ENCODE peak calls at places on chromosomes 11 and 22, in nine cellular contexts. D is SK-N-SH, L is brain microvascular endothelial cell, H is AG04450, V is transverse colon, A is psoas muscle, Z is dorsolateral prefrontal cortex, S is prostate gland, P is uterus. X is an unnamed sample. For H3K27me3, the result is how much of the 10 kb centered on the place peaks cover.

GRCh38 chr22:48459259-48459658 is 1368.4 kb downstream of the BRD1 start:
- DNase-seq in D (no peak), L (no peak), H (no peak), V (no peak), A (no peak), Z (no peak), S (no peak), P (no peak), X (no peak)

GRCh38 chr11:9752091-9752490 is 88.2 kb downstream of the SWAP70 start:
- DNase-seq in D (peak), L (no peak), H (no peak), V (no peak), A (no peak), Z (no peak), S (no peak), P (no peak), X (no peak)

GRCh38 chr11:111733655-111734088 is 32.5 kb downstream of the PPP2R1B start:
- DNase-seq in D (no peak), L (no peak), H (no peak), V (no peak), A (peak), Z (peak), S (no peak), P (peak), X (no peak)

GRCh38 chr11:78791254-78791653 is 216.6 kb upstream of the NARS2 start:
- DNase-seq in D (no peak), L (no peak), H (no peak), V (no peak), A (no peak), Z (no peak), S (no peak), P (no peak), X (no peak)

GRCh38 chr11:130474637-130475400 is 26.4 kb downstream of the ADAMTS15 start:
- DNase-seq in D (peak), L (no peak), H (no peak), V (no peak), A (no peak), Z (no peak), S (no peak), P (no peak), X (no peak)

GRCh38 chr22:39690901-39691620 is 120.5 kb downstream of the CACNA1I start:
- DNase-seq in D (peak), L (no peak), H (no peak), V (no peak), A (no peak), Z (peak), S (no peak), P (no peak), X (no peak)

GRCh38 chr11:122697636-122698167 is 42.2 kb downstream of the UBASH3B start:
- DNase-seq in D (no peak), L (no peak), H (no peak), V (no peak), A (no peak), Z (no peak), S (no peak), P (no peak), X (peak)

GRCh38 chr11:106236295-106236694 is 158.8 kb downstream of the AASDHPPT start:
- DNase-seq in D (no peak), L (no peak), H (no peak), V (no peak), A (no peak), Z (no peak), S (no peak), P (no peak), X (no peak)

GRCh38 chr22:44129614-44129976 is 51.1 kb upstream of the PARVG start:
- DNase-seq in D (peak), L (no peak), H (no peak), V (no peak), A (no peak), Z (peak), S (no peak), P (no peak), X (peak)

GRCh38 chr11:118321386-118322082 is 17.0 kb downstream of the CD3E start:
- DNase-seq in D (no peak), L (no peak), H (no peak), V (peak), A (no peak), Z (no peak), S (no peak), P (no peak), X (peak)

GRCh38 chr11:93648168-93648567 is 13.3 kb upstream of the CEP295 start:
- DNase-seq in D (no peak), L (peak), H (no peak), V (no peak), A (no peak), Z (no peak), S (no peak), P (no peak), X (peak)

GRCh38 chr11:110777765-110778164 is 65.5 kb upstream of the ARHGAP20 start:
- DNase-seq in D (no peak), L (peak), H (no peak), V (peak), A (no peak), Z (no peak), S (peak), P (peak), X (peak)

GRCh38 chr11:64131657-64132387 is 34.1 kb downstream of the MACROD1 start:
- DNase-seq in D (no peak), L (no peak), H (no peak), V (no peak), A (no peak), Z (no peak), S (no peak), P (no peak), X (no peak)

GRCh38 chr22:19799322-19800190 is 39.0 kb downstream of the TBX1 start:
- DNase-seq in D (peak), L (peak), H (peak), V (no peak), A (peak), Z (no peak), S (no peak), P (peak), X (no peak)

GRCh38 chr11:16286095-16286494 is 70.3 kb downstream of the SOX6 start:
- DNase-seq in D (no peak), L (no peak), H (no peak), V (no peak), A (no peak), Z (no peak), S (no peak), P (no peak), X (peak)

GRCh38 chr22:31650391-31650790 is 11.6 kb downstream of the PISD start:
- DNase-seq in D (no peak), L (peak), H (peak), V (no peak), A (no peak), Z (no peak), S (no peak), P (peak), X (peak)

GRCh38 chr22:36386900-36387663 is 685 bp downstream of the MYH9 start:
- DNase-seq in D (peak), L (no peak), H (no peak), V (peak), A (peak), Z (peak), S (peak), P (peak), X (no peak)

GRCh38 chr11:35893796-35894475 is 49.9 kb upstream of the LDLRAD3 start:
- DNase-seq in D (no peak), L (no peak), H (peak), V (peak), A (peak), Z (no peak), S (peak), P (no peak), X (peak)

GRCh38 chr11:110565690-110566336 is 136.1 kb downstream of the FDX1 start:
- DNase-seq in D (no peak), L (no peak), H (no peak), V (no peak), A (no peak), Z (no peak), S (peak), P (no peak), X (peak)

GRCh38 chr22:27851974-27852713 is 50.6 kb upstream of the MN1 start:
- DNase-seq in D (peak), L (no peak), H (no peak), V (no peak), A (no peak), Z (no peak), S (no peak), P (no peak), X (peak)

GRCh38 chr11:1450958-1451710 is 35.4 kb downstream of the MOB2 start:
- DNase-seq in D (no peak), L (no peak), H (no peak), V (no peak), A (no peak), Z (no peak), S (no peak), P (no peak), X (no peak)

GRCh38 chr22:39266398-39267030 is 21.7 kb upstream of the PDGFB start:
- DNase-seq in D (no peak), L (peak), H (no peak), V (no peak), A (no peak), Z (no peak), S (no peak), P (no peak), X (peak)

GRCh38 chr11:69096473-69096872 is 47.7 kb downstream of the TPCN2 start:
- DNase-seq in D (no peak), L (no peak), H (no peak), V (no peak), A (no peak), Z (no peak), S (no peak), P (no peak), X (no peak)

GRCh38 chr11:15783619-15784018 is 572.7 kb downstream of the SOX6 start:
- DNase-seq in D (no peak), L (no peak), H (no peak), V (no peak), A (no peak), Z (no peak), S (no peak), P (no peak), X (peak)

GRCh38 chr22:22536515-22536914 is 16.4 kb upstream of the ZNF280A start:
- DNase-seq in D (no peak), L (no peak), H (no peak), V (no peak), A (no peak), Z (no peak), S (no peak), P (no peak), X (no peak)
- H3K4me3 ChIP-seq in D (no peak), L (no peak), H (no peak), V (no peak), A (no peak), Z (no peak), S (no peak), P (no peak), X (no peak)

GRCh38 chr22:50547231-50547851 is 1.6 kb downstream of the KLHDC7B start:
- DNase-seq in D (peak), L (no peak), H (no peak), V (no peak), A (no peak), Z (no peak), S (no peak), P (no peak), X (no peak)

GRCh38 chr22:50544078-50544745 is 1.5 kb upstream of the KLHDC7B start:
- DNase-seq in D (peak), L (peak), H (no peak), V (peak), A (peak), Z (no peak), S (peak), P (no peak), X (peak)

GRCh38 chr22:50544746-50545253 is 899 bp upstream of the KLHDC7B start:
- DNase-seq in D (no peak), L (no peak), H (no peak), V (peak), A (no peak), Z (no peak), S (no peak), P (no peak), X (peak)

GRCh38 chr22:50546326-50547230 is 879 bp downstream of the KLHDC7B start:
- DNase-seq in D (peak), L (no peak), H (no peak), V (no peak), A (no peak), Z (no peak), S (no peak), P (no peak), X (no peak)

DNA sequence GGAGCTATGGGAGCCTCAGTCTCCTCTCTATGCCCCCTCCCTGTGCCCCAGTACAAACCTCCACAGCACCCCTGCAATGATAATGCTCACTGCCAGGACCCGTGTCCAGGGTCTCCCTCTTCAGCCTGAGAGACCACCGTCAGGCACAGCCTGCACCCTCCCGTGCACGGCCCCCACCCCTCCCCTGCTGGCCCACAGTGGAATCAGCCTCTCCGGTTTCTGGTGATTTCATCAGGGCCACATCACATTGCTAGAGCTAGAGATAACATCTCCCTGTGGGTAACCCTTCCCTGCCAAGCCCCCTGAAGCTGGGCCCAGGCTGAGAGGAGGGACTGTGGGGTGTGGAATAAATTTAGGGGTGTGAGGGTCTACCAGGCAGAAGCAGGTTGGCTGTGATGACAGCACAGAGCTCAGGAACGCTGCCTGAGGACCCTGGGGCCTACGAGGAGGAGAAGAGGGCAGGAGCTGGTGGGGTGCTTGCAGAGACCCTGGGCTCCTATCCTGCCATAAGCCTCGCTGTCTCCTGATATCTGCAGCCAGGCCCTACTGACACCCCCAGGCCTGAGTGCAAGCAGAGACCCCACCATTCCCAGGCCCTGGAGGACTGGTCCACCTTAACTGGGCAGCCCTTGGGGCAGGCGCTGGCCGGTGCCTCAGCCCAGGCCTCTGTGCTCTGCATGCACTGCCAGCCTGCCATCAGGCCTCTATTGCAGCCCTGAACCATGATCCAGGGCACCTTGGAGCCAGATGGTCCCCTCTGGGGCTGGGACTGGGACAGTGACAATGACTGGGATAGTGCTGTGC is at the start of gene KLHDC7B:
- DNase-seq in D (peak), L (no peak), H (no peak), V (no peak), A (no peak), Z (no peak), S (no peak), P (no peak), X (no peak)
- TF ChIP-seq CTCF in D (peak), L (peak), H (peak), V (no peak), A (no peak), Z (no peak), S (no peak), P (no peak), X (peak)

GRCh38 chr22:42883970-42884369 is 26.9 kb upstream of the ARFGAP3 start:
- DNase-seq in D (no peak), L (no peak), H (no peak), V (no peak), A (no peak), Z (no peak), S (no peak), P (no peak), X (no peak)

GRCh38 chr22:42885446-42885845 is 28.4 kb upstream of the ARFGAP3 start:
- DNase-seq in D (no peak), L (no peak), H (no peak), V (no peak), A (no peak), Z (no peak), S (no peak), P (no peak), X (no peak)

GRCh38 chr22:42887114-42887513 is 30.0 kb upstream of the ARFGAP3 start:
- DNase-seq in D (no peak), L (no peak), H (no peak), V (no peak), A (no peak), Z (no peak), S (no peak), P (no peak), X (no peak)

GRCh38 chr22:42883121-42883520 is 26.0 kb upstream of the ARFGAP3 start:
- DNase-seq in D (no peak), L (no peak), H (no peak), V (peak), A (no peak), Z (no peak), S (no peak), P (no peak), X (no peak)

GRCh38 chr22:42884616-42885375 is 27.7 kb upstream of the ARFGAP3 start:
- DNase-seq in D (no peak), L (no peak), H (no peak), V (no peak), A (no peak), Z (no peak), S (no peak), P (no peak), X (no peak)
- H3K27me3 ChIP-seq in D (under half), L (under half), H (under half), V (under half), A (under half), Z (under half), S (under half), P (under half), X (under half)

GRCh38 chr22:20983081-20983745 is 1.1 kb downstream of the LZTR1 start:
- DNase-seq in D (no peak), L (no peak), H (no peak), V (no peak), A (no peak), Z (no peak), S (no peak), P (no peak), X (no peak)
- H3K4me3 ChIP-seq in D (peak), L (peak), H (peak), V (peak), A (peak), Z (peak), S (peak), P (peak), X (peak)

GRCh38 chr11:135036488-135037297 is 624.7 kb upstream of the B3GAT1 start:
- DNase-seq in D (no peak), L (no peak), H (no peak), V (no peak), A (no peak), Z (no peak), S (no peak), P (no peak), X (no peak)

GRCh38 chr11:135037828-135038227 is 625.8 kb upstream of the B3GAT1 start:
- DNase-seq in D (no peak), L (no peak), H (no peak), V (no peak), A (no peak), Z (no peak), S (no peak), P (no peak), X (no peak)

GRCh38 chr11:135035282-135035681 is 623.2 kb upstream of the B3GAT1 start:
- DNase-seq in D (no peak), L (no peak), H (no peak), V (no peak), A (no peak), Z (no peak), S (no peak), P (no peak), X (no peak)

GRCh38 chr11:135033545-135033944 is 621.5 kb upstream of the B3GAT1 start:
- DNase-seq in D (peak), L (peak), H (no peak), V (no peak), A (no peak), Z (no peak), S (no peak), P (no peak), X (no peak)
- TF ChIP-seq CTCF in D (no peak), L (peak), H (no peak), V (peak), A (no peak), Z (peak), S (no peak), P (no peak), X (no peak)

DNA sequence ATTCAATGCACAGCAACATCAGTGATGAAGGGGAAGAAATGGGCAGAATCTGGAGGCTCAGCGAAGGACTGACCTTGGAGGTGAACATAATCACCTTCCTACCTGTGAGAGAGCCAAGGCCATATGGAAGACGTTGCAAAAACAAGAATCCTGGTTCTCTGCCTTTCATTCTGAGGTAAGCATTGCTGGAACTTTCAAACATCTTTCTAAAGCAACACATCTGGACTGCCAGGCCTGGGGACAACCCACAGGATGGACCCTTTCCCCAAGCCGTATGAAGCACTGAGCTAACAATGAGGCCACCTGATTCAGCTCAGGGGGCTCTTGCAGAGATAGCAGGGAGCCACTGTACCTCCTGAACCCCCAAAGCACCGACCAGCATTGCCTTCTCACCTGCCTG is 70.5 kb downstream of the ETS1 start:
- DNase-seq in D (no peak), L (no peak), H (no peak), V (no peak), A (no peak), Z (no peak), S (no peak), P (no peak), X (no peak)
- H3K27me3 ChIP-seq in D (under half), L (under half), H (under half), V (under half), A (under half), Z (under half), S (under half), P (under half), X (under half)

GRCh38 chr11:119421351-119421750 is 1.6 kb downstream of the THY1 start:
- DNase-seq in D (no peak), L (no peak), H (no peak), V (no peak), A (no peak), Z (no peak), S (no peak), P (no peak), X (no peak)
- H3K4me3 ChIP-seq in D (peak), L (peak), H (peak), V (no peak), A (peak), Z (peak), S (no peak), P (no peak), X (no peak)

GRCh38 chr11:8263769-8264410 is at the start of gene LMO1:
- DNase-seq in D (peak), L (peak), H (peak), V (peak), A (peak), Z (peak), S (peak), P (peak), X (peak)

GRCh38 chr11:8267280-8267679 is 3.6 kb upstream of the LMO1 start:
- DNase-seq in D (no peak), L (no peak), H (no peak), V (no peak), A (no peak), Z (peak), S (no peak), P (peak), X (no peak)

GRCh38 chr11:8266246-8267241 is 2.9 kb upstream of the LMO1 start:
- DNase-seq in D (no peak), L (no peak), H (no peak), V (no peak), A (no peak), Z (peak), S (no peak), P (peak), X (no peak)

GRCh38 chr11:8267831-8268529 is 4.3 kb upstream of the LMO1 start:
- DNase-seq in D (peak), L (no peak), H (no peak), V (no peak), A (no peak), Z (peak), S (no peak), P (peak), X (no peak)

DNA sequence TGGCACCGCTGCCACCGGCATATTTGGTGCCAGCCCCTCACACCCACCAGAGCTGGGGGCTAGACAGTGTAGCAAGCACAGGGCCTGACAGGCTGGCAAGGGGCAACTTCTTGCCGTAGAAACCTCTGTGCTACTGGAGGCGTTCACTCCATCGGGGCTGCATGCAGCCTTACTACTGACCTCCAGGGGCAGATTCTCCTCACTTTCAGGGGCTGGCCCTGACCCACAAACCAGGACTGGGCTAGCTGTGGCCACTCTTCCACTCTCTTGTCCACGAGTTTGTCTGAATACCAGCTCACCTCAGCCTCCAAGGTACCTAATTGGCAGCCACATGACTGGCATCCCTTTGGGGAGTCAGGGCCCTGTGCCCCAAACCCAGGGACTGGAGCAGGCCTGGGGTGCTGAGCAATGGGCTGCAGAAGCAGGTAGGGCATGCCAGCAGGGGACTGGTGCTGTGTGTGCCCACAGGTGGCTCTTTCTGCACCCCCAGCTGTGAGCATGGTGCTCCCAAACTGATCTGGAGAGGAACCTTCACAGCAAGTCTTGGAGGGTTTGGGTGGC is 2.1 kb upstream of the LMO1 start:
- DNase-seq in D (peak), L (no peak), H (no peak), V (no peak), A (no peak), Z (peak), S (no peak), P (peak), X (no peak)
- TF ChIP-seq CTCF in D (peak), L (peak), H (peak), V (no peak), A (no peak), Z (no peak), S (no peak), P (no peak), X (peak)

X was measured in bronchial epithelial cell.